ENCODE peak calls at places on chromosomes 6 and 20, in nine cellular contexts. O is GM23248, P is OCI-LY7, T is SK-N-SH, R is neural progenitor cell, M is GM23338, B is HCT116, G is PC-3, W is MM.1S. K is an unnamed sample.

GRCh38 chr20:44632103-44632752 is 19.3 kb downstream of the ADA start:
- DNase-seq in O (no peak), M (no peak), P (no peak), R (no peak), G (no peak), T (no peak), W (no peak), B (no peak), K (no peak)

GRCh38 chr6:124927806-124928205 is 34.4 kb upstream of the RNF217 start:
- DNase-seq in M (no peak), T (no peak), O (peak), R (no peak), B (peak), P (no peak), G (peak), W (no peak), K (no peak)

GRCh38 chr6:14260839-14261238 is 143.3 kb downstream of the CD83 start:
- DNase-seq in O (no peak), B (no peak), M (no peak), W (no peak), P (no peak), T (no peak), R (no peak), G (no peak), K (no peak)

GRCh38 chr6:31737315-31738047 is 1.2 kb upstream of the CLIC1 start:
- DNase-seq in M (peak), B (no peak), R (peak), W (no peak), P (no peak), G (no peak), T (no peak), O (no peak), K (peak)

GRCh38 chr20:56409521-56409920 is 2.5 kb upstream of the CASS4 start:
- DNase-seq in R (no peak), O (peak), M (no peak), P (no peak), W (no peak), G (no peak), T (no peak), B (no peak), K (no peak)

GRCh38 chr20:47336013-47336754 is 20.3 kb downstream of the ZMYND8 start:
- DNase-seq in G (no peak), M (no peak), B (no peak), T (no peak), O (peak), P (peak), R (no peak), W (no peak), K (peak)

GRCh38 chr20:1897965-1898464 is 2.8 kb downstream of the SIRPA start:
- DNase-seq in W (peak), P (peak), M (no peak), T (no peak), B (no peak), G (no peak), O (peak), R (no peak), K (no peak)

GRCh38 chr6:6781172-6781876 is 192.8 kb downstream of the LY86 start:
- DNase-seq in B (peak), M (no peak), G (peak), W (no peak), P (no peak), R (no peak), T (no peak), O (peak), K (peak)

GRCh38 chr20:20548527-20549266 is 163.7 kb downstream of the RALGAPA2 start:
- DNase-seq in W (no peak), B (no peak), O (no peak), G (peak), T (no peak), P (no peak), M (no peak), R (no peak), K (peak)

GRCh38 chr20:50149481-50150254 is 3.9 kb downstream of the PEDS1 start:
- DNase-seq in M (no peak), G (no peak), W (no peak), B (no peak), O (no peak), T (no peak), P (no peak), R (no peak), K (no peak)

GRCh38 chr6:125220712-125221111 is 67.1 kb downstream of the TPD52L1 start:
- DNase-seq in W (no peak), B (no peak), M (no peak), G (no peak), T (no peak), O (peak), P (no peak), R (no peak), K (peak)

GRCh38 chr6:56839533-56840183 is 115.2 kb upstream of the BEND6 start:
- DNase-seq in T (no peak), W (no peak), O (no peak), B (no peak), R (no peak), P (no peak), G (no peak), M (no peak), K (no peak)
- H3K27ac ChIP-seq in T (peak), W (no peak), O (peak), B (no peak), R (no peak), P (no peak), G (no peak), M (no peak), K (no peak)

GRCh38 chr6:111277819-111278218 is 190.5 kb downstream of the SLC16A10 start:
- DNase-seq in T (no peak), M (no peak), R (no peak), B (no peak), W (no peak), G (no peak), O (no peak), P (no peak), K (no peak)

GRCh38 chr6:111280445-111280844 is 193.1 kb downstream of the SLC16A10 start:
- DNase-seq in R (no peak), O (no peak), T (no peak), W (no peak), P (no peak), B (no peak), G (no peak), M (no peak), K (no peak)

GRCh38 chr6:111276335-111276734 is 189.0 kb downstream of the SLC16A10 start:
- DNase-seq in O (no peak), G (no peak), T (no peak), B (no peak), P (no peak), W (no peak), R (no peak), M (no peak), K (no peak)

GRCh38 chr6:111276736-111277135 is 189.4 kb downstream of the SLC16A10 start:
- DNase-seq in O (no peak), T (no peak), W (no peak), R (no peak), P (no peak), M (no peak), B (no peak), G (peak), K (no peak)

DNA sequence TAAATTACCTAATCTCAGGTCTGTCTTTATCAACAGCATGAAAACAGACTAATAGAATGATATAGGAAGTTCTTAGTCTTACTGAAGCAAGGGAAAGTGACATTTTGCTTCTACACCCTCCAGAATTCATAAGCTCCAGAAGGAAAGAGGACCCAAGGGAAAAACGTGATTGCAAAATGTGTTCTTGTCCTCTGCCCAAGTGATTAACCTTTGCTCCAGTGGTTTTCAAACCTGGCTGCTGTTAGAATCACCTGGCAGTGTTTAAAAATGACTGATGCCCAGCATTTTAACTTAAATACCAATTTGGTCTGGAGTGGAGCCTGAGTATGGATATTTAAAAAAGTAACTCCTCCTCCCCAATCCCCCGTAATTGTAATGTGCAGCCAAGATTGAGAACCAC is 191.4 kb downstream of the SLC16A10 start:
- DNase-seq in P (no peak), G (no peak), T (no peak), W (no peak), R (no peak), B (no peak), M (no peak), O (no peak), K (no peak)
- TF ChIP-seq EZH2phosphoT487 in P (no peak), G (no peak), T (no peak), W (no peak), R (no peak), B (no peak), M (no peak), O (no peak), K (no peak)

DNA sequence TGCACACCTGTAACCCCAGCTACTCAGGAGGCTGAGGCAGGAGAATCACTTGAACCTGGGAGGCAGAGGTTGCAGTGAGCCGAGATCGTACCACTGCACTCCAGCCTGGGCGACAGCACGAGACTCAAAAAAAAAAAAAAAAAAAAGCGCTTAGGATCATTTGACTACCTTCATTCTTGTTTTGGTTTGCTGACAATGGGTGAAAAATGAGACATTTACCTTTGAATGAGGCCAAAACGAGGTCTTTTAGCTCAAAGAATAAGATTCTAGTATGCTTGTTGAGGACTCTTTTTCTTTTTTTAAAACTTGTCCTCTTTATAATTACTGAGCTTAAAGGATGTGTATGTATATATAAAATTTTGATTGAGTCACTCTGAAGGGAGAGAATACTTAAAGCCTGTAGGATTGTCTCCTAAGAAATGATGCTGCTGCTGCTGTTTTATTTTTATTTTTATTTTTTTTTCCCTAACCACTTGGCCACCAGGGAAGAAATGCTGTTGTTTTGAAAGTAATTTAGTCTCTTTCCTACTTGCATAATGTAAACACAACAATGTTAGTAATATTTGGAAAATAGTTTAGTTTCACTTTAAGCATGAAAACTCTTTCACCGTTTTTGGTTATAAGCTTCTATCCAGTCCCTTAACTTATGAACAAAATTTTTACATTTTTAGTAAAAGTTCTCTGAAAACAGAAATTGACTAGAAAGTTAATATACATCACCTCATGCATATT is 7.9 kb downstream of the UBR2 start:
- DNase-seq in G (no peak), M (peak), W (peak), T (no peak), B (no peak), O (peak), R (no peak), P (no peak), K (no peak)
- H3K27ac ChIP-seq in G (no peak), M (peak), W (peak), T (no peak), B (no peak), O (no peak), R (no peak), P (peak), K (no peak)

GRCh38 chr6:16318538-16318937 is 80.2 kb downstream of the GMPR start:
- DNase-seq in B (no peak), O (peak), G (peak), R (no peak), P (no peak), M (no peak), W (no peak), T (no peak), K (no peak)

GRCh38 chr6:16313732-16314131 is 75.3 kb downstream of the GMPR start:
- DNase-seq in O (no peak), P (no peak), B (no peak), R (no peak), G (no peak), M (no peak), W (no peak), T (no peak), K (no peak)

GRCh38 chr6:16314311-16314710 is 75.9 kb downstream of the GMPR start:
- DNase-seq in P (no peak), B (no peak), W (no peak), R (no peak), T (no peak), O (no peak), G (no peak), M (no peak), K (no peak)

GRCh38 chr6:16318953-16319720 is 80.8 kb downstream of the GMPR start:
- DNase-seq in B (no peak), P (no peak), W (no peak), T (no peak), R (no peak), M (no peak), G (no peak), O (no peak), K (no peak)

DNA sequence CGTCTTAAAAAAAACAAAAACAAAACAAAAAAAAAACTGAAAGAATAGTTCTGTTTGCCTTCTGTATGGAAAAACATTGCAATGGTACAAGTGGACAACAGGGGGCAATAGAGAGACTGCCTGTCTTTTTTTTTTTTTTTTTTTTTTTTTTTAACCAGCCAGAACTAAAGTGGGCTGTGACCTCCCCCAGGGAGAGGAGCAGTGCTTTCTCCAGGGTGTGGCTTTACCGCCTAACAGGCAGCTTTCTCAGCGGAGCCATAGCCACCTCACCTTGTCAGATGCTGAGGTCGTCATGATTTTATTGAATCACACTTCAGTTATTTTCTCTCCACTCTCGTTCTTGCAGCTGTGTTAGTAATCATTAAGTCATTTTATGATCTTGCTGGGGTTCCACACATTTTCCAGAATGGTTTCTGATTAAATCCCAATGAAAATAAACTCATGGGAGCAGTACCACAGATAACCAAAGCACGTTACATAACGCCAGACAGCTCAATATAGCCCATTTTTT is 78.4 kb downstream of the GMPR start:
- DNase-seq in R (peak), P (peak), W (peak), M (peak), B (peak), O (peak), T (peak), G (peak), K (peak)
- TF ChIP-seq EZH2phosphoT487 in R (no peak), P (no peak), W (no peak), M (no peak), B (no peak), O (no peak), T (no peak), G (no peak), K (no peak)

GRCh38 chr6:69918766-69919165 is 52.4 kb downstream of the COL19A1 start:
- DNase-seq in R (no peak), M (no peak), P (no peak), O (peak), W (no peak), G (no peak), B (no peak), T (no peak), K (no peak)
- H3K27ac ChIP-seq in R (no peak), M (no peak), P (no peak), O (no peak), W (no peak), G (no peak), B (no peak), T (no peak), K (no peak)

DNA sequence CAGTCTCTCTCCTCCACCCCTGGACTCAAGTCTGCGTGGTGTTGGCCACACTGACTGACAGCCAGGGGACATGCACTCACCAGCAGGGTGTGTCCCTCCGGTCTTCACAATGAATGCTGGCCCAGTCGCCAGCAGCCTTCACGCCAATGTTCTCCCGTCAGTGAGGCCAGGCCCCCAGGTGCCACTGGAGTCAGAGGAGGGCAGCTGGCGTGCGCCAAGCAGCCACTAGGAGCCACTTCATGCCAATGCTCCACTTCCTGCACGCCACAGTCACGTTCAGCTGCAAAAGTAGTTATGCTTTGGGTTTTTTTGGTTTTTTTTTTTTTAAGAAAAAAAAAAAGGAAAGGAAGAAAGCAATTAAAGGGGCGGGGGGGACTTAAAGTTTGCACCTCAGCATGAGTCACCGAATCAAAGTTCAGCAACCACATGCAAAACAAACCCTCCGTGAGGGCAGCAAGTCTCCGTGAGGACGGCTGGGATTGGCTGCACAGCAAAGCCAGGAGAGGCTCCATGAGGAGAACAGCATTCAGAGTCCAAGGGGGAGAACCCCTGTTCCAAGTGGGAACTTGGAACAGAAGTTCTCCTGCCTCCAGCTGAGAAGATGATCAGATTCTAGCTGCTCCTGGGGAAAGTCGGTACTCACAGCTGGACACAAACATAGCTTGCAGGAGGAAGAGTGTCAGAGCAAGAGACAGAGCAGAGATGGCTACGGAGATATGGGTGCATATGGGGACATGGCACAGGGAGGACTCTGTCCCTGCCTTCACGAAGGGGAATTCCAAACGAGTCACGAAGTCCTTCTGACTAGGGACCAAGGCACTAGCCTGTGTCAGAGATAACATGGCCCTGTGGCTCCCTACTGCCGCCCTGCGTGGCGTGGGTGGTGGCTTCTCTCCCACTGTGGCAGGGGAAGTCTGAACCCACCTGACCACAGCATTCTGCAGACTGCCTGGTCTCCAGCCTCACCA is at the start of gene ZC3H12D:
- DNase-seq in W (no peak), G (peak), B (peak), T (no peak), P (peak), R (peak), M (no peak), O (peak), K (peak)
- TF ChIP-seq EZH2phosphoT487 in W (no peak), G (no peak), B (no peak), T (no peak), P (no peak), R (no peak), M (no peak), O (no peak), K (no peak)

DNA sequence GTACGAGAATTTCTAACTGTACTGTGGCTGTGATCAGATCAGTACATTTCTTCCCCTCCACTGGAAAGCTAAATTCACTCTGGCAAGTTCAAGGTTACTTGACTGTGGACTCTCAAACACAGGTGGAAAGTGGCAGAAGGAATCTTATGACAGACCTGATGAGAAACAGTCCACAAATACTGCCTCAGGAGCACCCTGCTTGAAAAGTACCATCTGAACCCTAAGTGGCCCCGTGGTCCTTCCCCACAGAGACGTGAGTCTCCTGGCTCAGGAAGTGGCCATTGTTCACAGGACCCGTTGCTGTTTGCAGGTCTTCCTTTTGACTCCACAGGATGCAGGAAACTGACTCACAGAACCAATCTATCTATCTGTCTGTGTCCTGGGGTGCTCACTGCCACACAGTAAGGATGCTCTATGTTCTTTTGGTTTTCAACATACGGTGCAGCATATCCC is 47.5 kb upstream of the NHSL1 start:
- DNase-seq in R (no peak), B (no peak), T (no peak), O (peak), W (no peak), M (no peak), P (no peak), G (peak), K (peak)
- H3K27ac ChIP-seq in R (no peak), B (no peak), T (no peak), O (no peak), W (no peak), M (no peak), P (no peak), G (no peak), K (peak)

GRCh38 chr6:36847991-36848390 is 8.7 kb upstream of the CPNE5 start:
- DNase-seq in W (no peak), R (no peak), T (no peak), O (no peak), G (no peak), B (no peak), P (no peak), M (no peak), K (no peak)
- TF ChIP-seq EZH2phosphoT487 in W (no peak), R (no peak), T (no peak), O (no peak), G (no peak), B (no peak), P (no peak), M (no peak), K (no peak)

GRCh38 chr6:12172572-12172971 is 117.6 kb upstream of the EDN1 start:
- DNase-seq in R (no peak), T (no peak), B (no peak), M (no peak), W (no peak), P (no peak), O (no peak), G (no peak), K (no peak)
- H3K27ac ChIP-seq in R (no peak), T (no peak), B (no peak), M (no peak), W (no peak), P (no peak), O (no peak), G (no peak), K (no peak)

DNA sequence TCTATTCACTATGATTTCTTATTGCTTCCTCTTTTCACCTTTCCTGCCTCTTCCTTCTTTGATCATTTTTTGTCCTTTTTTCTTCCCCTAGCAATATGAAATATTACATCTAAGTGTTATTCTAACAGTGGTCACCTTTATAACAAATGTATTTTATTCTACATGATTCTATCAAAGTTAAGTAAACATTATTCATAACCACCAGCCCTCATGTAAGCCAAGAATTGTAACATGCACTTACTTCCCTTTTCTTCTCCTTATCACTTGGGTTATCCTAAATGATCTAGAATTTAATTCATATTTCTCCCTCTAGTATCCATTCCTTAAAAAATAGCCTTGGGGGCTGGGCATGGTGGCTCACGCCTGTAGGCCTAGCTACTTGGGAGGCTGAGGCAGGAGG is 88.3 kb upstream of the SLC22A23 start:
- DNase-seq in R (no peak), B (no peak), G (peak), W (no peak), M (no peak), P (no peak), O (no peak), T (no peak), K (no peak)
- TF ChIP-seq EZH2phosphoT487 in R (no peak), B (no peak), G (no peak), W (no peak), M (no peak), P (no peak), O (no peak), T (no peak), K (no peak)

K was measured in hepatocyte.